ENCODE peak calls at places on chromosome 7, in six cellular contexts. G is lower lobe of right lung, L is GM23248, R is neural progenitor cell, E is A549, D is cardiac muscle cell. F is an unnamed sample. For H3K9me3, the result is how much of the 10 kb centered on the place peaks cover.

GRCh38 chr7:128801667-128802066 is 9.9 kb downstream of the CCDC136 start:
- DNase-seq in G (no peak), L (no peak), R (no peak), E (no peak), D (no peak), F (no peak)

GRCh38 chr7:107152011-107152410 is 16.8 kb upstream of the HBP1 start:
- DNase-seq in G (no peak), L (peak), R (no peak), E (peak), D (no peak), F (no peak)

GRCh38 chr7:84637568-84638338 is 443.2 kb upstream of the SEMA3A start:
- DNase-seq in G (no peak), L (peak), R (peak), E (peak), D (peak), F (no peak)

GRCh38 chr7:23898619-23899018 is 188.6 kb downstream of the STK31 start:
- DNase-seq in G (no peak), L (no peak), R (no peak), E (no peak), D (no peak), F (no peak)

GRCh38 chr7:31076051-31076450 is 23.9 kb downstream of the ADCYAP1R1 start:
- DNase-seq in G (no peak), L (no peak), R (no peak), E (no peak), D (no peak), F (no peak)

GRCh38 chr7:80392229-80393169 is 119.4 kb downstream of the GNAT3 start:
- DNase-seq in G (no peak), L (peak), R (no peak), E (peak), D (peak), F (no peak)

GRCh38 chr7:18495412-18496335 is at the start of gene HDAC9:
- DNase-seq in G (no peak), L (peak), R (peak), E (no peak), D (peak), F (no peak)

GRCh38 chr7:5423272-5423843 is at the start of gene TNRC18:
- DNase-seq in G (peak), L (no peak), R (no peak), E (no peak), D (peak), F (no peak)

GRCh38 chr7:148687555-148687954 is 11.1 kb upstream of the CUL1 start:
- DNase-seq in G (no peak), L (no peak), R (no peak), E (no peak), D (no peak), F (no peak)

GRCh38 chr7:148700693-148701092 is 2.0 kb downstream of the CUL1 start:
- DNase-seq in G (no peak), L (peak), R (peak), E (peak), D (peak), F (no peak)

GRCh38 chr7:18570890-18571478 is 75.4 kb downstream of the HDAC9 start:
- DNase-seq in G (no peak), L (peak), R (peak), E (peak), D (peak), F (no peak)

GRCh38 chr7:2299131-2299829 is 15.0 kb downstream of the SNX8 start:
- DNase-seq in G (peak), L (peak), R (no peak), E (no peak), D (no peak), F (no peak)
- H3K4me3 ChIP-seq in G (no peak), L (peak), R (no peak), E (no peak), D (no peak), F (no peak)

DNA sequence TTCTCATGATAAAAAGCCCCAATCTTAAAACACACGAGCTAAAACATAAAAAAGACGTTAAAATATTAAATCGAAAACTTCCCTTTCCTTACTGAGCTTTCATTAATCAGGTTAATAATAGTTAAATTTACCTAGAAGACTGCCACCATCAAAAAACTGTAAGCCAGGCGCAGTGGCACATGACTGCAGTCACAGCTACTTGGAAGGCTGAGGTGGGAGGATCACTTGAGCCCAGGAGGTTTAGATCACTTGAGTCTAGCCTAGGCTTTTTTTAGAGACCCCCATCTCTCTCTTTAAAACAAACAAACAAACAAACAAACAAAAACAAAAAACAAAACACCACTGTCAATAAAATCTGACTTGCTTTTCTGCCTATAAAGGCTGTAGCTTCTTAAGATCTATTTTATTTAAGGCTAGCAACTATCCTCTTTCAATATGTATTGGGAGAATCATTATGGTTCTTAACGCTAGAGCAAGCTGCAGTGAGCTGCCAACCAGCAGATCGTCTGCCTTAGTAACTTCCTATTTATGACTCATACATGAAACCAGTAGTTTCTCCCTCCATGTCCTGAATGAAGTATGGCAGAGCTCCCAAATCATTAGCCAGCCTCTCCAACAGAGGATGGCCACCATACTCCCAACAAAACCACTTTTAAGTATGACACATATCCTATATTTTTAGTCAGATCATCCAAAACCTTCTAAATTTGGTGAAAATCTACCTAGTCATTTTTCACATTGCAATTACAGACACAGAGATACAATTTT is 163.7 kb downstream of the SRPK2 start:
- DNase-seq in G (no peak), L (peak), R (no peak), E (peak), D (no peak), F (no peak)
- H3K9me3 ChIP-seq in G (under half), L (under half), R (under half), E (under half), D (under half), F (under half)

GRCh38 chr7:1314908-1315450 is 82.3 kb downstream of the UNCX start:
- DNase-seq in G (peak), L (no peak), R (no peak), E (no peak), D (no peak), F (peak)

GRCh38 chr7:1313591-1313990 is 80.9 kb downstream of the UNCX start:
- DNase-seq in G (peak), L (no peak), R (no peak), E (no peak), D (no peak), F (no peak)

GRCh38 chr7:1312098-1313070 is 79.7 kb downstream of the UNCX start:
- DNase-seq in G (peak), L (no peak), R (no peak), E (peak), D (no peak), F (no peak)

GRCh38 chr7:1316086-1316485 is 83.4 kb downstream of the UNCX start:
- DNase-seq in G (peak), L (no peak), R (no peak), E (no peak), D (no peak), F (no peak)

DNA sequence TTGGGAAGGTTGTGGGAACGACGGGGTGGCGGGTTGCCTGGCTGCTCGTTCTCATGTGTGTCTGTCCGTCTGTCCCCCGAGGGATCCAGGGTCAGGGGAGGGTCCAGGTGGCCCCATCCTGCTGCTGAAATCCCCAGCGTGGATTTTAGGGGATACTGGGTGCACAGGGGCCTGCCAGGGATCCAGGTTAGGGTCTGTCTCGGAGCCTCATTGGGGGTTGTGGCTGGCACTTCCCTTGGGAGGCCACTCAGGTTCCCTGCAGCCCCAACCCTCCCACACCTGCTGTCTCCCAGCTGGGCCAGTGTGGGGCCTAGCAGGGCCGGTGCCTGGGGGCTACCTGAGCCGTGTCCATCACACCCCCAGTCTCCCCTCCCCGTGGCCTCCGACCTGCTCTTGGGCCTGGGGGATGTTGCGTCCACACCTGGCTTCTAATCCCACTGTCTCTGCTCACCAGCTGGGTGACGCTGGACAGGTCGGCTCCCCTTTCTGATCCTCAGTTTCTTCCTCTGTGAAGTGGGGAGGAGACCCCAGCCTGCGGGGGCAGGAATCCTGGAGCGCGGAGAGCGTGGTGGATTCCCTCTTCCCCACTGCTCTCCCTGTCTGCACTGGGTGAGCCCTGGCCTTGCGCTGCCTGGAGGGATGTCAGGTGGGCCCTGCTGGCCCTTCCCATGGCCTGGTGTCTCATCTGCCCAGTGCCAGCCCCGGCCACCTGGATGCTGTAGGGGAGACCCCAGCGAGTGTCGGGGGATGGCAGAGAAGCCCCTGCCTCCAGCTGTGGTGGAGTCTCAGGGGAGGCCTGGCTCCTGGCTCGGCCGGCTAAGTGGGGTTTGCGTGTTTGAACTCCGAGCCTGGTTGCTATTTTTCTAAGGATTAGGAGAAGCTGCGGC is 81.6 kb downstream of the UNCX start:
- DNase-seq in G (peak), L (no peak), R (no peak), E (no peak), D (no peak), F (no peak)
- H3K27ac ChIP-seq in G (no peak), L (no peak), R (no peak), E (no peak), D (no peak), F (no peak)

GRCh38 chr7:150476285-150476684 is 25.9 kb downstream of the GIMAP8 start:
- DNase-seq in G (no peak), L (no peak), R (no peak), E (no peak), D (no peak), F (no peak)
- H3K4me3 ChIP-seq in G (no peak), L (no peak), R (no peak), E (no peak), D (no peak), F (no peak)

GRCh38 chr7:3992841-3993240 is 689.3 kb upstream of the FOXK1 start:
- DNase-seq in G (no peak), L (no peak), R (no peak), E (no peak), D (no peak), F (no peak)

GRCh38 chr7:3994764-3995163 is 687.3 kb upstream of the FOXK1 start:
- DNase-seq in G (no peak), L (no peak), R (no peak), E (no peak), D (no peak), F (no peak)

GRCh38 chr7:3987426-3987927 is 686.4 kb downstream of the SDK1 start:
- DNase-seq in G (no peak), L (no peak), R (no peak), E (no peak), D (no peak), F (no peak)

GRCh38 chr7:3995187-3995586 is 686.9 kb upstream of the FOXK1 start:
- DNase-seq in G (no peak), L (no peak), R (peak), E (peak), D (no peak), F (no peak)

DNA sequence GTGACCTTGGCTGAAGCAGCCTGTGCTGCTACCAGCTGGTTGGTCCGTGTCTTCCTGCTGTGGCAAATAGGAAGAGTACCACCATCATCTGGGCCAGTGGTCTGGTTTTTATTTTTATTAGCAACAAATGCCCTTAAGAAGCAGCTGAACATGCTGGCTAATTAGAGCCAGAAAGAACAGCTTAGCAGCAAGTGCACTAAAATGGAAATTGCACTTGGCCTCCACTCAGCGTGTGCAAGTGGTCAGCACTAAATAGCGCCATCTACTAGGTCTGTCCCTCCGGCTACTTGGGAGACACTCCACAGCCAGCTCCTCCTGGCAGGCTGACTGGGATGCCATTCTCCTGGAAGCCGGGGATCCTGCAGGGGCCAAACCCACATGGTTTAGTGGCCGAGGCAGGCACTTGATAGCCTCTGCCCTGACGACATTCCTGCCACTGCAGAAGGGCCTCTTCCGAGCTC is 690.3 kb upstream of the FOXK1 start:
- DNase-seq in G (no peak), L (no peak), R (no peak), E (no peak), D (peak), F (no peak)
- H3K9me3 ChIP-seq in G (under half), L (under half), R (under half), E (under half), D (under half), F (under half)

GRCh38 chr7:44987996-44988395 is 9.2 kb upstream of the MYO1G start:
- DNase-seq in G (no peak), L (no peak), R (no peak), E (no peak), D (no peak), F (no peak)
- H3K27ac ChIP-seq in G (no peak), L (no peak), R (no peak), E (no peak), D (peak), F (no peak)

GRCh38 chr7:66847879-66848810 is 72.9 kb upstream of the TMEM248 start:
- DNase-seq in G (no peak), L (peak), R (peak), E (peak), D (no peak), F (no peak)
- H3K4me3 ChIP-seq in G (no peak), L (no peak), R (no peak), E (no peak), D (no peak), F (no peak)

GRCh38 chr7:155802906-155803417 is 9.3 kb downstream of the SHH start:
- DNase-seq in G (peak), L (no peak), R (peak), E (no peak), D (no peak), F (no peak)
- H3K9me3 ChIP-seq in G (under half), L (under half), R (under half), E (under half), D (under half), F (under half)

GRCh38 chr7:123863461-123863860 is 18.5 kb downstream of the HYAL4 start:
- DNase-seq in G (no peak), L (no peak), R (no peak), E (no peak), D (no peak), F (no peak)

GRCh38 chr7:123860848-123861247 is 15.9 kb downstream of the HYAL4 start:
- DNase-seq in G (no peak), L (no peak), R (no peak), E (no peak), D (no peak), F (no peak)

GRCh38 chr7:123864438-123864837 is 19.5 kb downstream of the HYAL4 start:
- DNase-seq in G (no peak), L (no peak), R (no peak), E (no peak), D (peak), F (no peak)

GRCh38 chr7:123864012-123864411 is 19.0 kb downstream of the HYAL4 start:
- DNase-seq in G (no peak), L (no peak), R (no peak), E (no peak), D (no peak), F (no peak)

DNA sequence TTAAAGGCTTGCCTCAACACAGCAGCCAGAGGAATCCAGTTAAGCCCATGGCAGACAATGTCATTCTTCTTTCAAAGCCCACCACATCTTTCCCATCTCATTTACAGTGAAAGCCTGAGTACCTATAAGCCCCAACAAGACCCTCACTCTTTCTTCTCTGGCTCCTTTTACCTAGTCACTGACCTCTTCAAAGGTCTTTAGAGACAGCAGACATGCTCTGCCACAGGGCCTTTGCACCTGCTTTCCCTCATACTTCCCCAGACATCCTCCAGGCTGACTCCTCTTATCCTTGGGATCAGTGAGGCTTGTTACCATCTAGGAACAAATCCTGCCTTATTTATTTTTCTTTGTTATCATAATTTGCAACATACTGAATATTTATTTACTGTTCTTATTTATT is 17.8 kb downstream of the HYAL4 start:
- DNase-seq in G (no peak), L (no peak), R (no peak), E (no peak), D (no peak), F (no peak)
- H3K27ac ChIP-seq in G (no peak), L (no peak), R (no peak), E (no peak), D (no peak), F (no peak)

GRCh38 chr7:140674356-140674800 is 1.6 kb downstream of the ADCK2 start:
- DNase-seq in G (peak), L (no peak), R (no peak), E (no peak), D (no peak), F (no peak)

GRCh38 chr7:140675726-140676125 is 3.0 kb downstream of the ADCK2 start:
- DNase-seq in G (no peak), L (no peak), R (no peak), E (no peak), D (no peak), F (no peak)

GRCh38 chr7:140674899-140675701 is 2.4 kb downstream of the ADCK2 start:
- DNase-seq in G (no peak), L (peak), R (peak), E (peak), D (peak), F (no peak)

GRCh38 chr7:140677496-140677895 is 4.8 kb downstream of the ADCK2 start:
- DNase-seq in G (no peak), L (no peak), R (no peak), E (no peak), D (no peak), F (no peak)

GRCh38 chr7:140676303-140676702 is 3.6 kb downstream of the ADCK2 start:
- DNase-seq in G (no peak), L (no peak), R (no peak), E (no peak), D (no peak), F (no peak)
- H3K4me3 ChIP-seq in G (no peak), L (no peak), R (no peak), E (no peak), D (no peak), F (no peak)

F was measured in CD8-positive, alpha-beta memory T cell.